ENCODE peak calls at places on chromosome X, in four cellular contexts. H is GM23338, G is pancreas, N is esophagus squamous epithelium. T is an unnamed sample.

GRCh38 chrX:97691901-97692455 is 808.3 kb downstream of the RPA4 start:
- DNase-seq in H (no peak), G (no peak), N (no peak), T (no peak)

GRCh38 chrX:140507982-140508305 is 3.1 kb upstream of the SOX3 start:
- DNase-seq in H (peak; percentile 90), G (no peak), N (no peak), T (no peak)

GRCh38 chrX:154546354-154547244 is at the start of gene G6PD:
- DNase-seq in H (peak; percentile 72), G (no peak), N (no peak), T (peak; percentile 81)

GRCh38 chrX:107701493-107702121 is 73.3 kb downstream of the PRPS1 start:
- DNase-seq in H (no peak), G (no peak), N (no peak), T (no peak)

GRCh38 chrX:22041931-22042530 is 9.9 kb downstream of the PHEX start:
- DNase-seq in H (no peak), G (no peak), N (no peak), T (no peak)

GRCh38 chrX:1244164-1245076 is 24.2 kb upstream of the CSF2RA start:
- DNase-seq in H (peak; percentile 83), G (no peak), N (no peak), T (no peak)

GRCh38 chrX:140948827-140949226 is 53.6 kb upstream of the SPANXB1 start:
- DNase-seq in H (no peak), G (no peak), N (no peak), T (no peak)

GRCh38 chrX:3384330-3384729 is 37.9 kb upstream of the MXRA5 start:
- DNase-seq in H (no peak), G (no peak), N (no peak), T (no peak)

GRCh38 chrX:27626066-27626465 is 35.9 kb downstream of the DCAF8L2 start:
- DNase-seq in H (no peak), G (no peak), N (no peak), T (no peak)

GRCh38 chrX:10769696-10770619 is 149.6 kb upstream of the MID1 start:
- DNase-seq in H (peak; percentile 21), G (no peak), N (no peak), T (no peak)

GRCh38 chrX:2547746-2548145 is 47.0 kb upstream of the DHRSX start:
- DNase-seq in H (no peak), G (no peak), N (no peak), T (no peak)

GRCh38 chrX:129755779-129756650 is 17.2 kb downstream of the XPNPEP2 start:
- DNase-seq in H (peak; percentile 55), G (no peak), N (no peak), T (no peak)

GRCh38 chrX:138711399-138712347 is at the start of gene FGF13:
- DNase-seq in H (peak; percentile 63), G (no peak), N (no peak), T (no peak)
- H3K4me3 ChIP-seq in H (peak within 1 kb of the TSS; percentile 66), G (peak within 1 kb of the TSS; percentile 33), N (peak within 1 kb of the TSS; percentile 14), T (no peak within 1 kb of the TSS)

DNA sequence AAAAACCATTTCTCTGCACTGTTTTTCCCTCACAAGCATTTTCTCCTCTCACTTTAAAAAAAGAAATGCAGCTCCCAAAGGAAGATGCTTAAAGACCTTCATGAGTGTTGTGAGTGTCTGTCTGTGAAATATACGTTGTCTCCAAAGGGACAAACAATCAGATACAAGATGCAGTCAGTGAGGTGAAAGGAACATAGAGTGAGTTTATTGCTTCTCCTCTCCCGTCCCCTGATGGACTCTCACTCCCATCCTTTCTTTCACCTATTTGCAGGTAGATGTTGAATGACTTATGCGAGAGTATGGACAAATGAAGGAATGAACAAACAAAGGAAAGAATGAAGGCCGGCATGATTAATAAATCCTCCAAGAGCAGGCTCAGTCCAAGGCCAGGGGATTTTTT is 561.2 kb upstream of the DIPK2B start:
- DNase-seq in H (no peak), G (no peak), N (no peak), T (no peak)
- H3K4me3 ChIP-seq in H (no peak overlapping the region), G (no peak overlapping the region), N (no peak overlapping the region), T (peak overlapping the region; percentile 60)

GRCh38 chrX:71536285-71536684 is 3.4 kb downstream of the OGT start:
- DNase-seq in H (no peak), G (no peak), N (no peak), T (no peak)
- H3K4me3 ChIP-seq in H (peak overlapping the region; percentile 92), G (peak overlapping the region; percentile 61), N (no peak overlapping the region), T (peak overlapping the region; percentile 99)

GRCh38 chrX:150148749-150149672 is 210.7 kb upstream of the EOLA2 start:
- DNase-seq in H (no peak), G (no peak), N (no peak), T (no peak)
- H3K4me3 ChIP-seq in H (no peak overlapping the region), G (no peak overlapping the region), N (no peak overlapping the region), T (no peak overlapping the region)

DNA sequence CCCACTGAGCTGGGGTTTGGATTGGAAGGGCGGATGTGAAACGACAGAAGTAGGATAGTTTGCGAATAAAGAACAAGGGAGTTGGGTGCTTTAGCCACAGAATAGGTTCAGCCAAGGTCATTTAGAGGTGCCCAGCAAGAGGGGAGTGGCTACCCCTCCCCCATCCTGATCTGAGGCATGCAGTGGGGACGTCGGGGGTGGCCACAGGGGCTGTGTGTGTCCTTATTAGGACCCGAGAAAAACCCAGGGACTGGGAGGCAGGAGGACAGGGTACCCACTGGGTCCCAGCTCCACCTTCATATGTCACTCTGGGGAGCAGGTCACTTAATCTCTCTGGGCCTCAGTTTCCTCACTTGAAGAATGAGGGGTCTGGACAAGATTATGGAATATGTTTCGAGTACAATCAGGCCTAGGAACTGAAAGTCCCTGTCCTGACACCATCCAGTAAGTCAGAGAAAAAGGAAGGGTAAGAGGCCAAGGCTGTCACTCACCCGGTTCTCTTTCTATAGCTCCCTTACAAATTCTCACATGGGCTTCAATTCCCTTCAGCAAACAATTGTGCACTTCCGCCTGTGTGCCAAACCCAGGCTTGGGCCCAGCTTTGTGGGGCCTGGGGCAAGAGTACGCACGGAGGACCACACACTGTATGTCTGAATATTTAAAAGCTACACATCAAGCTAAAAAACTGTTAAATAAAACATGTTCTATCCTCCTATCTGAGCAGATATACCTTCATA is 4.2 kb upstream of the NYX start:
- DNase-seq in H (peak; percentile 41), G (no peak), N (no peak), T (no peak)
- H3K4me3 ChIP-seq in H (peak overlapping the region; percentile 55), G (peak overlapping the region; percentile 32), N (peak overlapping the region; percentile 8), T (peak overlapping the region; percentile 32)